ENCODE peak calls at places on chromosomes 5 and 9, in ten cellular contexts. G, N, Y, R, J, W, U, E, Z and A are unnamed samples.

GRCh38 chr5:68287976-68288755 is 72.6 kb downstream of the PIK3R1 start:
- DNase-seq in G (peak; percentile 81), N (no peak), Y (peak; percentile 76), R (no peak), J (no peak), W (peak; percentile 90), U (peak; percentile 81), E (peak; percentile 69), Z (peak; percentile 22), A (peak; percentile 81)

GRCh38 chr5:123285122-123286011 is 137.8 kb downstream of the CEP120 start:
- DNase-seq in G (peak; percentile 75), N (no peak), Y (no peak), R (no peak), J (no peak), W (no peak), U (peak; percentile 23), E (no peak), Z (no peak), A (peak; percentile 70)

GRCh38 chr5:139670369-139671095 is 22.4 kb downstream of the CXXC5 start:
- DNase-seq in G (peak; percentile 77), N (no peak), Y (no peak), R (peak; percentile 41), J (no peak), W (peak; percentile 95), U (no peak), E (no peak), Z (no peak), A (no peak)

GRCh38 chr9:117034862-117035261 is 347.8 kb downstream of the TRIM32 start:
- DNase-seq in G (peak; percentile 14), N (no peak), Y (no peak), R (no peak), J (no peak), W (peak; percentile 8), U (no peak), E (no peak), Z (no peak), A (no peak)

GRCh38 chr5:14776640-14777039 is 94.9 kb downstream of the ANKH start:
- DNase-seq in G (no peak), N (no peak), Y (no peak), R (no peak), J (no peak), W (no peak), U (no peak), E (no peak), Z (no peak), A (no peak)

GRCh38 chr9:111803924-111804323 is 9.2 kb upstream of the SHOC1 start:
- DNase-seq in G (no peak), N (no peak), Y (no peak), R (no peak), J (no peak), W (no peak), U (no peak), E (no peak), Z (no peak), A (no peak)

GRCh38 chr5:122375801-122376200 is 63.8 kb downstream of the SNCAIP start:
- DNase-seq in G (no peak), N (no peak), Y (no peak), R (no peak), J (no peak), W (no peak), U (no peak), E (no peak), Z (no peak), A (no peak)

GRCh38 chr5:11334404-11334803 is 569.8 kb downstream of the CTNND2 start:
- DNase-seq in G (no peak), N (no peak), Y (no peak), R (no peak), J (no peak), W (no peak), U (no peak), E (no peak), Z (no peak), A (no peak)

GRCh38 chr5:173248481-173248880 is 13.5 kb upstream of the NKX2-5 start:
- DNase-seq in G (no peak), N (no peak), Y (no peak), R (no peak), J (no peak), W (no peak), U (no peak), E (no peak), Z (no peak), A (no peak)

GRCh38 chr5:124001216-124001615 is 489.2 kb downstream of the CSNK1G3 start:
- DNase-seq in G (no peak), N (no peak), Y (no peak), R (no peak), J (no peak), W (no peak), U (no peak), E (no peak), Z (no peak), A (no peak)

GRCh38 chr9:6869081-6869948 is 111.5 kb downstream of the KDM4C start:
- DNase-seq in G (no peak), N (no peak), Y (no peak), R (no peak), J (no peak), W (no peak), U (no peak), E (no peak), Z (no peak), A (no peak)

GRCh38 chr5:158541535-158541934 is 558.2 kb downstream of the EBF1 start:
- DNase-seq in G (no peak), N (no peak), Y (no peak), R (no peak), J (no peak), W (no peak), U (no peak), E (no peak), Z (no peak), A (no peak)

GRCh38 chr5:73654171-73654811 is 28.3 kb downstream of the ARHGEF28 start:
- DNase-seq in G (no peak), N (no peak), Y (no peak), R (no peak), J (no peak), W (no peak), U (no peak), E (no peak), Z (no peak), A (no peak)

GRCh38 chr9:35104586-35104985 is 1.7 kb upstream of the STOML2 start:
- DNase-seq in G (no peak), N (no peak), Y (peak; percentile 11), R (no peak), J (no peak), W (no peak), U (no peak), E (no peak), Z (no peak), A (no peak)

GRCh38 chr9:31574006-31574750 is 810.3 kb upstream of the ACO1 start:
- DNase-seq in G (no peak), N (no peak), Y (no peak), R (no peak), J (no peak), W (no peak), U (no peak), E (no peak), Z (no peak), A (no peak)

GRCh38 chr9:35490155-35490909 is 421 bp downstream of the RUSC2 start:
- DNase-seq in G (peak; percentile 66), N (no peak), Y (no peak), R (no peak), J (no peak), W (no peak), U (no peak), E (peak; percentile 52), Z (no peak), A (peak; percentile 72)

GRCh38 chr5:65355301-65355700 is 126.4 kb downstream of the ADAMTS6 start:
- DNase-seq in G (no peak), N (no peak), Y (no peak), R (no peak), J (no peak), W (no peak), U (no peak), E (no peak), Z (no peak), A (no peak)

GRCh38 chr9:70044450-70045307 is 1.0 kb downstream of the MAMDC2 start:
- DNase-seq in G (peak; percentile 79), N (no peak), Y (no peak), R (no peak), J (no peak), W (peak; percentile 74), U (no peak), E (no peak), Z (no peak), A (peak; percentile 76)

GRCh38 chr5:111453290-111453689 is 59.0 kb downstream of the STARD4 start:
- DNase-seq in G (no peak), N (no peak), Y (no peak), R (no peak), J (no peak), W (no peak), U (no peak), E (no peak), Z (no peak), A (no peak)

GRCh38 chr5:135235551-135236100 is 163.4 kb downstream of the MACROH2A1 start:
- DNase-seq in G (no peak), N (no peak), Y (peak; percentile 40), R (no peak), J (no peak), W (no peak), U (no peak), E (no peak), Z (no peak), A (peak; percentile 53)

GRCh38 chr9:93306579-93307091 is 122.7 kb downstream of the WNK2 start:
- DNase-seq in G (peak; percentile 66), N (no peak), Y (no peak), R (no peak), J (no peak), W (no peak), U (peak; percentile 2), E (no peak), Z (no peak), A (peak; percentile 36)

GRCh38 chr5:179793470-179794139 is at the start of gene LTC4S:
- DNase-seq in G (peak; percentile 61), N (no peak), Y (peak; percentile 83), R (peak; percentile 95), J (no peak), W (no peak), U (peak; percentile 83), E (peak; percentile 83), Z (no peak), A (peak; percentile 90)

GRCh38 chr5:139708877-139709586 is 60.9 kb downstream of the CXXC5 start:
- DNase-seq in G (peak; percentile 95), N (peak; percentile 71), Y (peak; percentile 71), R (no peak), J (no peak), W (no peak), U (no peak), E (peak; percentile 68), Z (no peak), A (peak; percentile 82)

GRCh38 chr9:93596399-93596798 is 20.0 kb downstream of the PHF2 start:
- DNase-seq in G (peak; percentile 15), N (no peak), Y (peak; percentile 22), R (no peak), J (no peak), W (no peak), U (no peak), E (no peak), Z (no peak), A (no peak)

GRCh38 chr5:119187776-119188529 is 117.1 kb downstream of the DMXL1 start:
- DNase-seq in G (no peak), N (no peak), Y (no peak), R (no peak), J (no peak), W (no peak), U (no peak), E (no peak), Z (no peak), A (no peak)

GRCh38 chr9:3963266-3964019 is 336.4 kb downstream of the GLIS3 start:
- DNase-seq in G (no peak), N (no peak), Y (no peak), R (no peak), J (no peak), W (no peak), U (peak; percentile 59), E (no peak), Z (no peak), A (peak; percentile 67)

GRCh38 chr5:14153932-14154646 is 10.9 kb downstream of the TRIO start:
- DNase-seq in G (peak; percentile 51), N (no peak), Y (peak; percentile 75), R (peak; percentile 14), J (no peak), W (peak; percentile 62), U (peak; percentile 39), E (peak; percentile 57), Z (no peak), A (peak; percentile 93)

GRCh38 chr5:126793097-126793496 is 16.2 kb downstream of the LMNB1 start:
- DNase-seq in G (no peak), N (no peak), Y (no peak), R (no peak), J (no peak), W (no peak), U (no peak), E (no peak), Z (no peak), A (no peak)